ENCODE peak calls at places on chromosomes 12 and 14, in six cellular contexts. T is HL-60, W is hepatocyte, X is fibroblast of lung, J is K562, E is mammary epithelial cell. Z is an unnamed sample.

GRCh38 chr12:105382771-105383632 is 52.5 kb downstream of the C12orf75 start:
- DNase-seq in T (no peak), W (peak; percentile 82), X (peak; percentile 72), J (peak; percentile 63), E (peak; percentile 47), Z (peak; percentile 17)

GRCh38 chr12:125983784-125984510 is 918.7 kb downstream of the AACS start:
- DNase-seq in T (no peak), W (peak; percentile 61), X (peak; percentile 45), J (no peak), E (no peak), Z (no peak)

GRCh38 chr14:71231521-71232393 is 324.5 kb downstream of the PCNX1 start:
- DNase-seq in T (peak; percentile 8), W (no peak), X (no peak), J (peak; percentile 11), E (no peak), Z (no peak)

GRCh38 chr12:27965411-27965810 is 7.1 kb downstream of the PTHLH start:
- DNase-seq in T (no peak), W (no peak), X (peak; percentile 89), J (no peak), E (no peak), Z (no peak)

GRCh38 chr14:99564903-99565259 is 39.1 kb downstream of the CCDC85C start:
- DNase-seq in T (no peak), W (no peak), X (no peak), J (no peak), E (no peak), Z (no peak)

GRCh38 chr12:58537278-58537677 is 383.0 kb downstream of the LRIG3 start:
- DNase-seq in T (no peak), W (no peak), X (peak; percentile 78), J (no peak), E (no peak), Z (no peak)

GRCh38 chr12:52795694-52796428 is at the start of gene KRT3:
- DNase-seq in T (no peak), W (no peak), X (no peak), J (no peak), E (no peak), Z (no peak)

GRCh38 chr12:55996715-55997534 is at the start of gene SUOX:
- DNase-seq in T (peak; percentile 88), W (peak; percentile 97), X (peak; percentile 98), J (peak; percentile 99), E (peak; percentile 96), Z (peak; percentile 98)

GRCh38 chr14:91417983-91418386 is 365 bp upstream of the CCDC88C start:
- DNase-seq in T (peak; percentile 73), W (peak; percentile 78), X (no peak), J (peak; percentile 86), E (no peak), Z (no peak)

GRCh38 chr12:40215977-40216376 is 8.8 kb upstream of the LRRK2 start:
- DNase-seq in T (no peak), W (no peak), X (no peak), J (no peak), E (peak; percentile 66), Z (no peak)

GRCh38 chr12:43151406-43152080 is 400.5 kb downstream of the ADAMTS20 start:
- DNase-seq in T (no peak), W (no peak), X (peak; percentile 81), J (no peak), E (no peak), Z (no peak)

GRCh38 chr14:62307844-62308243 is 545.6 kb downstream of the SNAPC1 start:
- DNase-seq in T (no peak), W (no peak), X (no peak), J (no peak), E (no peak), Z (no peak)

GRCh38 chr12:110245278-110245868 is 35.7 kb upstream of the ATP2A2 start:
- DNase-seq in T (no peak), W (no peak), X (no peak), J (no peak), E (no peak), Z (no peak)
- TF ChIP-seq CTCF in T (peak; percentile 18), W (peak; percentile 20), X (no peak), J (peak; percentile 60), E (peak; percentile 41), Z (no peak)

GRCh38 chr12:45214071-45214470 is 1.8 kb upstream of the ANO6 start:
- DNase-seq in T (no peak), W (no peak), X (no peak), J (no peak), E (no peak), Z (no peak)
- H3K27ac ChIP-seq in T (no peak overlapping the region), W (no peak overlapping the region), X (no peak overlapping the region), J (no peak overlapping the region), E (peak overlapping the region; percentile 89), Z (peak overlapping the region; percentile 97)

DNA sequence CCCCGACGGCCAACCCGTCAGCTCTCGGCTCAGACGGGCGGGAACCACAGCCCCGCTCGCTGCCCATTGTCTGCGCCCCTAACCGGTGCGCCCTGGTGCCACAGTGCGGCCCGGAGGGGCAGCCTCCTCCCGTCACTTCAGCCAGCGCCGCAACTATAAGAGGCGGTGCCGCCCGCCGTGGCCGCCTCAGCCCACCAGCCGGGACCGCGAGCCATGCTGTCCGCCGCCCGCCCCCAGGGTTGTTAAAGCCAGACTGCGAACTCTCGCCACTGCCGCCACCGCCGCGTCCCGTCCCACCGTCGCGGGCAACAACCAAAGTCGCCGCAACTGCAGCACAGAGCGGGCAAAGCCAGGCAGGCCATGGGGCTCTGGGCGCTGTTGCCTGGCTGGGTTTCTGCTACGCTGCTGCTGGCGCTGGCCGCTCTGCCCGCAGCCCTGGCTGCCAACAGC is at the start of gene WNT1:
- DNase-seq in T (no peak), W (no peak), X (no peak), J (no peak), E (no peak), Z (no peak)
- TF ChIP-seq CTCF in T (no peak), W (no peak), X (no peak), J (no peak), E (no peak), Z (no peak)

DNA sequence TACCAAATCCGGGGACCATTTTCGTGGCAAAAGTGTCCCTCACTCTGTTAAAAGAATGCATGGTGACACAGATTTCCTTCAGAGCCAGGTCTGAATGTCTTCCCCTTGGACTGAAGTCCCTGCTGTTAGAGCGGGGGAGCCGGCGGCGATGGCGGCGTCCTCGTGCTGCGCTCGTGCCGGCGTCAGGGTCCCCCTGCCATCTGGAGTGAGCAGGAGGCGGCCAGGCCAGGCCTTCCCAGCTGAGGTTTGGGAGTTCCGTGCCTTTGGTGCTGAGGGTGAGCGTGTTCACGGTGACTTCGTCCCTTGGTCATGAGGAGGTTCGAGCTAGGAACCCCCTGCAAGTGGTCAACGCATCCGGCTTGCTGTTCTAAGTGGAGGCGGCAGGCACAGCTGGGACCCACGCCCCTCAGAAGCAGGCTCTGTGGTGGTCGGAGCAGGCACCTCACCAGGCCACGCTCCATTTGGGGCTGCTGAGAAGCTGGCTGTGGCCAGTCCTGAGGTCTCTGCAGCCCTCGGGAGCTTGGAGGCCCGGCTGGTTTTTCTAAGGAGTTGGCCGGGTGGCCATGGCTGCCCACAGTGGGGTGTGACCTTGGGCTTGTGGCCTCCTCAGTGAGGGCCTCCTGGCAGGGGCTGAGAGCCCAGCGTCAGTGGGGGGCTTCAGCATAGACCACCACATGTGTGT is 9.5 kb downstream of the ZFYVE21 start:
- DNase-seq in T (no peak), W (no peak), X (no peak), J (no peak), E (no peak), Z (no peak)
- H3K27ac ChIP-seq in T (no peak overlapping the region), W (no peak overlapping the region), X (no peak overlapping the region), J (no peak overlapping the region), E (no peak overlapping the region), Z (no peak overlapping the region)

GRCh38 chr14:74573421-74574091 is 38.5 kb downstream of the LTBP2 start:
- DNase-seq in T (no peak), W (no peak), X (peak; percentile 85), J (no peak), E (peak; percentile 70), Z (no peak)
- TF ChIP-seq CTCF in T (no peak), W (peak; percentile 17), X (no peak), J (no peak), E (peak; percentile 81), Z (no peak)

GRCh38 chr14:68795602-68796417 is 2.9 kb upstream of the ZFP36L1 start:
- DNase-seq in T (no peak), W (peak; percentile 92), X (peak; percentile 79), J (peak; percentile 76), E (peak; percentile 85), Z (peak; percentile 87)

GRCh38 chr14:68798621-68799020 is 5.8 kb upstream of the ZFP36L1 start:
- DNase-seq in T (no peak), W (no peak), X (no peak), J (no peak), E (no peak), Z (no peak)

GRCh38 chr14:68794856-68795601 is 2.2 kb upstream of the ZFP36L1 start:
- DNase-seq in T (no peak), W (peak; percentile 80), X (peak; percentile 96), J (peak; percentile 47), E (peak; percentile 57), Z (no peak)

GRCh38 chr14:68796418-68797101 is 3.7 kb upstream of the ZFP36L1 start:
- DNase-seq in T (no peak), W (no peak), X (no peak), J (peak; percentile 21), E (no peak), Z (peak; percentile 35)

DNA sequence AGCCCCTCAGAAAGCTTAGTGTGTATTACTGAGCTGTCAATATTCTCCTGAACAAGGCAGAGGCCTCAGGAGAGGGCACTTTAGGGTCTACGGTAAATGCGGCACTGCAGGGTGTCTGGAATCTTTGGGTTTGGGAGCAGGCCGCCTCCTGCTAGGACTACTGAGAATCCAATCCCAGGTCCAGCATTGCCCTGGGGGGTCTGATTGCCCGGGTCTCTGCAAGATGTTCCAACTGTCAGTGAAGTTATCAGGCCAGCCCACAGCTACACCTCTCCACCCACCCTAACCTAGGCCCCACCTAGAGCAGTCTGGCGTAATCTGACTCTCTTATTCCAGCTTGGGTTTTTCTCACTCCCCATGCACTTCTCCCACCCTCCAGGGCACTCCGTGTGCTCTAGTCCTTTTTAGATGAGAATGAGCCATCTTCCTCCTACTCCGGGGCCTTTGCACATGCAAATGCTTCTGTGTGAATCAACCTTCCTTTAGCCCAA is 4.4 kb upstream of the ZFP36L1 start:
- DNase-seq in T (no peak), W (no peak), X (no peak), J (peak; percentile 28), E (no peak), Z (no peak)
- H3K27ac ChIP-seq in T (no peak overlapping the region), W (peak overlapping the region; percentile 99), X (no peak overlapping the region), J (peak overlapping the region; percentile 100), E (no peak overlapping the region), Z (peak overlapping the region; percentile 99)

DNA sequence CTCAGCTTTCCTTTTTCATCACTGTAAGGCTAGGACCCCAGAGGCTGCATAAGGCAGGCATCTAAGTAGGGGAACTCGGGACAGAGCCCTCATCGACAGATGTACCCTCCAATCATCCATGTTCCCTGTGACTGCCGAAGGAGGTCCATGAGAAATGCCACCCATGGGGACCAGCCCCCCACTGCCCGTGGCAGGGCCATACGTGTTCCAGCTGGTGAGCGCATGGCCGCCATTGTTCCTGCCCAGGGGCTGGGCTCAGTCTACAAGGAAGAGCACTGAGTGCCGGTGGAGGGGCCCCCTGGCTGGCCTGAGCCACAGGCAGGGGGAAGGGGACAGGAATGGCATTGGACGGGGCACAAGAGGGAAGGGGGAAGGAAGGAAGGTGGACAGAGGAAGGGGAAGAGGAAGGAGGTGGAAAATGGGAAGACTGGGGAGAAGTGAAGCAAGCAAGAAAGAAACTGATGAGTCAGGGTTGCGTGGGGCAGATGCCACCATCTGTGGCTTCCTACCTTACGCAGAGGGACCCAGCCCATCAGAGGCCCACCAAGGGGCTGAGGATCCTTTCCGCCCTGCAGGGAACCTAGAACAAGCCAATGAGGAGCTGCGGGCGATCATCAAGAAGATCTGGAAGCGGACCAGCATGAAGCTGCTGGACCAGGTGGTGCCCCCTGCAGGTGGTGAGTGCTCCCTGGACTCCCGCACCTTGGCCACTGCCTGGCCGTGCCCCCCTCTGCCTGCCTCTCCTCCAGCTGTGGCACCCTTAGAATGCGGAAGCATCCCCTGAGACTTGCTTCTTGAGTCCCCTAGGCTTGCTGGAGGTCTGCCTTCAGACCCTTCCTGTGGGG is 120.6 kb upstream of the FKBP4 start:
- DNase-seq in T (no peak), W (no peak), X (no peak), J (peak; percentile 23), E (no peak), Z (peak; percentile 8)
- TF ChIP-seq CTCF in T (peak; percentile 0), W (peak; percentile 10), X (no peak), J (peak; percentile 46), E (no peak), Z (no peak)

Z was measured in uterus.